ENCODE peak calls at places on chromosome 1, in four cellular contexts. A is heart left ventricle, R is AG04450, O is cardiac muscle cell. S is an unnamed sample.

GRCh38 chr1:186491351-186491750 is 30.4 kb upstream of the PDC start:
- DNase-seq in A (no peak), R (no peak), O (no peak), S (no peak)

GRCh38 chr1:155909894-155910293 is 1.3 kb downstream of the RIT1 start:
- DNase-seq in R (no peak), A (no peak), O (no peak), S (no peak)

GRCh38 chr1:160748182-160748876 is 9.3 kb downstream of the SLAMF7 start:
- DNase-seq in R (no peak), O (no peak), A (no peak), S (no peak)

GRCh38 chr1:68808351-68808750 is 311.5 kb upstream of the DEPDC1 start:
- DNase-seq in O (peak), A (no peak), R (no peak), S (no peak)

GRCh38 chr1:234918216-234918841 is 210.3 kb downstream of the TOMM20 start:
- DNase-seq in O (no peak), A (peak), R (no peak), S (no peak)

GRCh38 chr1:226708342-226708780 is 30.7 kb downstream of the ITPKB start:
- DNase-seq in R (peak), O (no peak), A (no peak), S (no peak)

GRCh38 chr1:186403632-186404031 is 28.0 kb downstream of the ODR4 start:
- DNase-seq in R (no peak), A (no peak), O (no peak), S (no peak)

GRCh38 chr1:25472494-25472893 is 41.8 kb downstream of the MACO1 start:
- DNase-seq in O (no peak), A (no peak), R (no peak), S (no peak)

GRCh38 chr1:240285541-240285940 is 193.9 kb downstream of the FMN2 start:
- DNase-seq in R (no peak), O (no peak), A (no peak), S (no peak)

GRCh38 chr1:115456441-115456961 is 118.5 kb upstream of the NGF start:
- DNase-seq in R (no peak), O (no peak), A (no peak), S (no peak)

GRCh38 chr1:12548279-12549105 is 69.5 kb downstream of the DHRS3 start:
- DNase-seq in O (no peak), R (no peak), A (no peak), S (no peak)

GRCh38 chr1:12549106-12549459 is 68.9 kb downstream of the DHRS3 start:
- DNase-seq in A (peak), O (no peak), R (no peak), S (peak)

GRCh38 chr1:12547586-12548225 is 70.3 kb downstream of the DHRS3 start:
- DNase-seq in R (no peak), A (no peak), O (no peak), S (no peak)

GRCh38 chr1:12551584-12551983 is 66.4 kb downstream of the DHRS3 start:
- DNase-seq in O (no peak), A (no peak), R (no peak), S (no peak)

DNA sequence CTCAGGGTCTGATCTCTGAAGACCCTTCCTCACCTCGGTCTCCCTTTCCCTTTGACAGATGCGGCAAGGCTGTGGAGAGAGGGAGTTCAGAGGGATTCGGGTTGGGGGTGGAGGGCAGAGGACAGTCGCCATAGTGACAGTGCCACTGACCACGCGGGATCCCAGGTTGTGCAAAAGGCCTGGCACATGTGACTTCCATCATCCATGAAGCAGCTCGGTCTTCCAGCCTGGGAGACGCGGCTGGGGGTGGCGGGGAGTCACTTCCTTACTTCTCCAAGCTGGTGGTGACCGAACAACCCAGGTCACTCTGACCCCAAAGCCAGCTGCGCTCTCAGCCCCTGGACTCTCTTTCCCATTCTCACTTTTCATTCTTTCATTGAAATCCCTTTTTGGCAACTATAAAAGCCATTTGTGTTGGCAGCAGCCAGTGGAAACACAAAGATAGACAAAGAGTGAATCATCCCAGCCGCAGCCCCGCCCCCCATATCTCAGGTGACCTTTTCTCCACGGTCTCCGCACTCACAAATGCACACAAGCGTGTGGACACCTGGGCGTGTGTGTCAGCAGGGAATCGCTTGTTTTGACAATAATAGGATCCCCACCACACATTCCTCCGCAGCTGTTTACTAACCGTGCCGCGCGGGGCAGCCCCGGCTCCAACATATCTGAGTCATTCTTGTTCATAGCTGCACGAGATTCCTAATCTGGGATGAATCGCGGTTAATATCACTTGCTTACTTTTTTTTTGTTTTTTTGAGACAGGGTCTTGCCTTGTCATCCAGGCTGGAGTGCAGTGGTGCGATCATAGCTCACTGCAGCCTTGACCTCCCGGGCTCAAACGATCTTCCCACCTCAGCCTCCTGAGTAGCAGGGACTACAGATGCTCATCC is 68.3 kb downstream of the DHRS3 start:
- DNase-seq in R (peak), O (no peak), A (peak), S (peak)
- H3K4me3 ChIP-seq in R (peak), O (no peak), A (no peak), S (peak)

DNA sequence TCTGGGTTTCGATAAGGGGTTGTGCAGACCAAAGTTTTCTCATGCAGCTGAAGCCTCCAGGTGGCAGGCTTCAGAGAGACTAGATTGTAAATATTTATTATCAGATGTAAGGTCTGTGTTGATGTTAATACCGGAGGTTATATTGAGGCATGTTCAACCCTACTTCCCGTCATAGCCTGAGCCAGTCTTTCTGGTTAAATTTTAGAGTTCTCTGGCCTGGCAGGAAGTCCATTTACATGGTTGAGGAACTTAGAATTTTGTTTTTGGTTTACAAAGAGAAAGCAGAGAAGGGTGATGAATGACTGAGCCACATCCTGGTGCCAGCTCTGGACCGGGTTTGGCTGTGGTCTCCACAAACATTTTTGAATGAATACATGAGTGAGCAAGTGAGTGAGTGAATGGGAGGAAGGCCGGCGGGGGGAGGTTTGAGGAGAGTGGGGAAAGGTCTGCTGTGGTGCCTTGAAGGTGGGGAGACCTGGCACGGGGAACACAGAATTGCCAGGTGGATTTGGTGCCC is 218.5 kb downstream of the DISC1 start:
- DNase-seq in R (peak), O (no peak), A (no peak), S (no peak)
- TF ChIP-seq CTCF in R (peak), O (no peak), A (no peak), S (no peak)

GRCh38 chr1:200874694-200875093 is 1.9 kb downstream of the GPR25 start:
- DNase-seq in A (no peak), O (no peak), R (no peak), S (no peak)

GRCh38 chr1:200869753-200870391 is 2.9 kb upstream of the GPR25 start:
- DNase-seq in A (no peak), O (no peak), R (no peak), S (no peak)

GRCh38 chr1:200873116-200873670 is 412 bp downstream of the GPR25 start:
- DNase-seq in R (no peak), O (no peak), A (no peak), S (no peak)

GRCh38 chr1:200873671-200874397 is 1.1 kb downstream of the GPR25 start:
- DNase-seq in R (no peak), A (no peak), O (no peak), S (no peak)

DNA sequence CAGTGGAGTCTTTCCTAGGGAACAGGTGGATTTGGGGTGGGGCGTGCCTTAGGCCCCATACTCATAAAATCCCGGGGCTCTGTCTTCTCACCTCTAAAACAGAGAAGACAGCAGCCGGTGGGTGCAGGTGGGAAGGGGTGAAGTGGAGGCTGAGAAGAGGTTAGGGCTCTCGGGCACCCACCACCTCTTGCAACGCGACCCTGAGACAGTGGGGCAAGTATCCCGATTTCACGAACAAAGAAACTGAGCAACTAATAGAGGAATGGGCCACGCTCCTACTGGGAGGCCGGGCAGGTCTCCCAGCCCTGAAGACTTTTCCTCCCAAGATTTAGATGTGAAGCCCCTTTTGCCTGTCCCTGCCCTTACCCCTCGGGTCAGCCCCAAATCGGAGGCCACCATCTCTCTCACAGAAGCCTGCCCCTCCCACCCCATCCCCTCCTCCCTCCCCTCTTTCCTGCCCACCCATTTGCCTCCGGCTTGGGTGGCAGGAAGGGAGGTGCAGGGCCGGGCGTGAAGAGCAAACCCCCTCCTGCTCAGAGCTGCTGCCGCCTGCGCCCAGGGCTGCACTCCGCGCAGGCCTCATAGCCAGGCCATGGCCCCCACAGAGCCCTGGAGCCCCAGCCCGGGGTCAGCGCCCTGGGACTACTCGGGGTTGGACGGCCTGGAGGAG is at the start of gene GPR25:
- DNase-seq in O (no peak), A (no peak), R (no peak), S (no peak)
- H3K4me3 ChIP-seq in O (no peak), A (peak), R (peak), S (no peak)

GRCh38 chr1:212557739-212558664 is 50.6 kb upstream of the ATF3 start:
- DNase-seq in R (no peak), A (peak), O (peak), S (peak)
- TF ChIP-seq CTCF in R (no peak), A (no peak), O (no peak), S (no peak)

GRCh38 chr1:93499075-93499474 is 51.2 kb downstream of the FNBP1L start:
- DNase-seq in O (no peak), A (no peak), R (no peak), S (no peak)
- H3K4me3 ChIP-seq in O (no peak), A (no peak), R (no peak), S (no peak)